ENCODE peak calls at places on chromosomes 1 and 21, in six cellular contexts. X is sigmoid colon, G is tibial nerve, F is body of pancreas, S is Peyer's patch, Y is heart left ventricle. U is an unnamed sample.

GRCh38 chr1:204225841-204226745 is 12.3 kb upstream of the GOLT1A start:
- DNase-seq in S (no peak), Y (no peak), X (no peak), F (no peak), G (no peak), U (no peak)

GRCh38 chr1:111920221-111921024 is 69.0 kb downstream of the KCND3 start:
- DNase-seq in G (no peak), S (no peak), F (peak; percentile 40), Y (peak; percentile 70), X (peak; percentile 63), U (peak; percentile 24)

GRCh38 chr1:18794561-18794960 is 64.9 kb downstream of the TAS1R2 start:
- DNase-seq in Y (no peak), X (no peak), G (no peak), F (no peak), S (no peak), U (no peak)

GRCh38 chr1:179955731-179956130 is 1.1 kb downstream of the CEP350 start:
- DNase-seq in X (no peak), S (no peak), G (no peak), Y (no peak), F (no peak), U (no peak)

GRCh38 chr1:204925701-204926100 is 55.0 kb downstream of the NFASC start:
- DNase-seq in X (no peak), G (no peak), S (no peak), F (no peak), Y (no peak), U (no peak)

GRCh38 chr21:38662224-38662568 is 143.5 kb upstream of the ETS2 start:
- DNase-seq in G (no peak), X (no peak), S (no peak), Y (no peak), F (no peak), U (no peak)

GRCh38 chr1:205505791-205506190 is 1.3 kb downstream of the CDK18 start:
- DNase-seq in S (no peak), X (peak; percentile 82), Y (peak; percentile 84), G (no peak), F (peak; percentile 53), U (no peak)

GRCh38 chr1:178209935-178210334 is 116.0 kb downstream of the RASAL2 start:
- DNase-seq in S (no peak), X (no peak), F (no peak), G (no peak), Y (no peak), U (no peak)

GRCh38 chr1:224730540-224730939 is 114.4 kb downstream of the CNIH3 start:
- DNase-seq in Y (no peak), S (no peak), F (no peak), X (no peak), G (no peak), U (no peak)

GRCh38 chr1:39103321-39104157 is 77.4 kb downstream of the NDUFS5 start:
- DNase-seq in F (no peak), G (no peak), S (no peak), X (no peak), Y (no peak), U (no peak)

GRCh38 chr21:35697321-35697808 is 363.0 kb downstream of the SETD4 start:
- DNase-seq in X (peak; percentile 74), S (peak; percentile 27), G (peak; percentile 76), Y (peak; percentile 72), F (peak; percentile 85), U (peak; percentile 90)

GRCh38 chr1:185850366-185850765 is 116.2 kb downstream of the HMCN1 start:
- DNase-seq in S (no peak), X (no peak), G (no peak), F (no peak), Y (no peak), U (no peak)

GRCh38 chr1:100277866-100278265 is 11.8 kb downstream of the RTCA start:
- DNase-seq in Y (no peak), S (no peak), X (no peak), F (no peak), G (no peak), U (no peak)

GRCh38 chr1:115706774-115707425 is 61.6 kb downstream of the CASQ2 start:
- DNase-seq in Y (no peak), X (no peak), G (no peak), S (no peak), F (no peak), U (peak; percentile 26)

GRCh38 chr1:116458695-116459094 is 85.7 kb downstream of the ATP1A1 start:
- DNase-seq in Y (no peak), X (no peak), G (no peak), F (no peak), S (no peak), U (no peak)

GRCh38 chr1:22612657-22613056 is 23.8 kb upstream of the C1QA start:
- DNase-seq in S (no peak), Y (no peak), G (no peak), X (no peak), F (no peak), U (no peak)

GRCh38 chr1:156599811-156600210 is 1.5 kb downstream of the GPATCH4 start:
- DNase-seq in X (no peak), Y (no peak), S (no peak), G (no peak), F (no peak), U (no peak)

GRCh38 chr1:229344139-229344538 is 1.3 kb upstream of the CCSAP start:
- DNase-seq in Y (no peak), F (no peak), X (no peak), G (no peak), S (no peak), U (no peak)

GRCh38 chr1:40753142-40753882 is 30.3 kb upstream of the KCNQ4 start:
- DNase-seq in Y (no peak), G (no peak), F (no peak), X (no peak), S (no peak), U (no peak)

GRCh38 chr1:75908717-75909152 is 23.5 kb downstream of the ASB17 start:
- DNase-seq in G (no peak), Y (no peak), S (no peak), F (no peak), X (no peak), U (peak; percentile 15)

GRCh38 chr21:45087022-45087823 is 12.8 kb downstream of the ADARB1 start:
- DNase-seq in F (no peak), Y (no peak), G (no peak), X (no peak), S (no peak), U (no peak)

GRCh38 chr1:157978547-157979403 is 14.7 kb upstream of the KIRREL1 start:
- DNase-seq in G (no peak), Y (no peak), X (no peak), S (no peak), F (no peak), U (peak; percentile 21)

GRCh38 chr1:231931846-231932454 is 305.4 kb downstream of the DISC1 start:
- DNase-seq in Y (no peak), X (no peak), F (peak; percentile 20), S (no peak), G (no peak), U (peak; percentile 48)

DNA sequence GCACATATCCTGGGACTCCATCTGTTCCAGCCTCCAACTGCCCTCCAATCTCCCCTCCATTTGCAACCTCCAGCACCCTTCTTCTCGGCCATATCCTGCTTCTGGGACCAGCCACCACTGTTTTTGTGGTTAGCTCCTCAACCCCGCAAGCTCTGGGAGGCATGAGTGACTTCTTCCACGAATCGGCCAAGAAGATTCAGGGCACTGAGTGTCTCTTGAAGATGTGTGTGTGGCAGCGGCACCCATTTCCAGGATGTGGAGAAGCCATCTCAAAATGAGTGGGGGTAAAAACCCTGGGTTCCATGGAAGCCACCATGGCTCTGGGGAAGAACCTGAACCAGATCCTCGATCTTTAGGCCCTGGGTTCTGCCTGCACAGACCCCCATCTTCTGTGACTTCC is 194.6 kb downstream of the SLC45A1 start:
- DNase-seq in S (no peak), Y (no peak), G (no peak), F (no peak), X (no peak), U (no peak)
- H3K27ac ChIP-seq in S (no peak overlapping the region), Y (no peak overlapping the region), G (no peak overlapping the region), F (no peak overlapping the region), X (no peak overlapping the region), U (no peak overlapping the region)

GRCh38 chr1:150626150-150626549 is 3.3 kb downstream of the ENSA start:
- DNase-seq in Y (no peak), G (no peak), X (no peak), F (no peak), S (no peak), U (no peak)

GRCh38 chr1:150622219-150622975 is 7.0 kb downstream of the ENSA start:
- DNase-seq in G (no peak), X (peak; percentile 80), Y (peak; percentile 72), S (no peak), F (no peak), U (peak; percentile 38)

GRCh38 chr1:150621497-150622113 is 7.8 kb downstream of the ENSA start:
- DNase-seq in Y (no peak), S (peak; percentile 67), F (peak; percentile 69), X (peak; percentile 82), G (peak; percentile 62), U (peak; percentile 64)

GRCh38 chr1:150619576-150620509 is 9.6 kb downstream of the ENSA start:
- DNase-seq in X (peak; percentile 74), Y (peak; percentile 42), G (no peak), S (no peak), F (peak; percentile 54), U (peak; percentile 54)

GRCh38 chr1:150620919-150621318 is 8.5 kb downstream of the ENSA start:
- DNase-seq in S (no peak), F (no peak), Y (no peak), X (no peak), G (no peak), U (no peak)
- TF ChIP-seq POLR2A in S (no peak), F (no peak), Y (no peak), X (no peak), G (no peak), U (no peak)

DNA sequence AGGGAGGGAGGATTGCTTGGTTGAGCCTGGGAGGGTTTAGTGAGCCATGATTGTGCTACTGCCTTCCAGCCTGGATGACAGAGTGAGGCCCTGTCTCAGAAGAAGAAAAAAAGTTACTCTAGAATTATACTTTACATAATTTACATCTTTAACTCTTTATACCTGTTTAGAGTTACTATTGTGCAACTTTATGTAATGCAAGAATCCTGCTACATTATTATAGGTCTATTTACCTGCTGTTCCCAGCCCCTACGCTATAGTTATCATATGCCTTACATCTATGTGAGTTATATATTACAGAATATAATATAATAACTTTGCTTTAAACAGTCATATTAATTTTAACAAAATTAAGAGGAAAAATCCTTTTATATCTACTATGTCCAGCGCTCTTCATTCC is 14.3 kb downstream of the SDHB start:
- DNase-seq in X (no peak), S (no peak), G (no peak), F (no peak), Y (no peak), U (no peak)
- H3K36me3 ChIP-seq in X (peaks cover 18% of the 10 kb centered on the region), S (peaks cover 72% of the 10 kb centered on the region), G (peaks cover 11% of the 10 kb centered on the region), F (peaks cover 4% of the 10 kb centered on the region), Y (peaks cover 73% of the 10 kb centered on the region), U (no peaks in the 10 kb centered on the region)

DNA sequence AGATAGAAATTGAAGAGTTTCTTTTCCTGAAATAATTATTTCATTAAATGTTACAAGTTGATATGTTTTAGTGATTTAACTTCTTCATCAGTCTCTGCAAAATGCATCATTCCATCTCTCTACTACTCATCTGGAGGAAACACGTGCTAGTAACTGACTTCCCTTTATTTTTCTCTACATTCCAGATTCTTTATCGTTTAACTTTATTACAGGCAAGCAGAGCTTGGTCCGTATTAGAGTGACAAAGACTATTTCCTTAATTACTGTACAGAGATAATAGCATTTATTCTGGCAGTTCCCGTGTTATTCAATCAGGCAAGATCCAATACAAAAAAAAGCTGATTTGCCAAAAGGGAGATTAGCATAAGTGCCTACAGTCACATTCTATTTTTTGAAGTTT is 88.5 kb downstream of the TM2D1 start:
- DNase-seq in Y (no peak), X (no peak), F (no peak), G (no peak), S (no peak), U (no peak)
- H3K27ac ChIP-seq in Y (no peak overlapping the region), X (peak overlapping the region; percentile 31), F (no peak overlapping the region), G (no peak overlapping the region), S (no peak overlapping the region), U (no peak overlapping the region)

GRCh38 chr1:85289848-85290335 is 13.5 kb upstream of the BCL10 start:
- DNase-seq in X (no peak), S (no peak), G (no peak), F (no peak), Y (no peak), U (no peak)
- TF ChIP-seq POLR2A in X (no peak), S (no peak), G (no peak), F (no peak), Y (no peak), U (no peak)

U was measured in testis.